ENCODE peak calls at places on chromosomes 13 and 19, in seven cellular contexts. S is tibial artery, J is esophagus squamous epithelium, N is hepatocyte, M is transverse colon, D is astrocyte of the spinal cord, U is PC-3. G is an unnamed sample.

GRCh38 chr13:48798180-48798579 is 144.5 kb downstream of the CYSLTR2 start:
- DNase-seq in S (no peak), J (no peak), N (no peak), M (no peak), D (no peak), U (no peak), G (no peak)

GRCh38 chr19:20928371-20928770 is 5.3 kb downstream of the ZNF85 start:
- DNase-seq in S (no peak), J (no peak), N (no peak), M (no peak), D (peak), U (no peak), G (no peak)

GRCh38 chr13:83941669-83942335 is 59.5 kb upstream of the SLITRK1 start:
- DNase-seq in S (no peak), J (no peak), N (no peak), M (no peak), D (no peak), U (no peak), G (no peak)

GRCh38 chr19:10660346-10660745 is 6.2 kb downstream of the ILF3 start:
- DNase-seq in S (no peak), J (no peak), N (no peak), M (no peak), D (no peak), U (peak), G (no peak)

GRCh38 chr13:60009300-60010248 is 154.2 kb downstream of the DIAPH3 start:
- DNase-seq in S (no peak), J (no peak), N (peak), M (peak), D (no peak), U (no peak), G (no peak)

GRCh38 chr13:58134012-58134411 is 502.5 kb downstream of the PCDH17 start:
- DNase-seq in S (no peak), J (no peak), N (peak), M (no peak), D (no peak), U (no peak), G (no peak)

GRCh38 chr13:71285700-71286099 is 581.3 kb downstream of the DACH1 start:
- DNase-seq in S (no peak), J (no peak), N (no peak), M (no peak), D (no peak), U (no peak), G (no peak)

GRCh38 chr13:104954210-104954609 is 1581.3 kb downstream of the EFNB2 start:
- DNase-seq in S (no peak), J (no peak), N (no peak), M (no peak), D (no peak), U (no peak), G (no peak)

GRCh38 chr13:111186305-111186930 is 71.3 kb downstream of the ARHGEF7 start:
- DNase-seq in S (peak), J (no peak), N (no peak), M (no peak), D (no peak), U (no peak), G (no peak)

GRCh38 chr13:107203146-107203847 is 635.4 kb upstream of the ARGLU1 start:
- DNase-seq in S (no peak), J (no peak), N (peak), M (no peak), D (no peak), U (peak), G (no peak)

GRCh38 chr19:18609717-18610051 is 3.0 kb upstream of the TMEM59L start:
- DNase-seq in S (no peak), J (no peak), N (no peak), M (no peak), D (no peak), U (no peak), G (no peak)

GRCh38 chr19:2015611-2015950 is at the start of gene BTBD2:
- DNase-seq in S (peak), J (no peak), N (peak), M (peak), D (peak), U (peak), G (peak)

GRCh38 chr19:14390548-14390947 is 9.3 kb downstream of the ADGRE5 start:
- DNase-seq in S (no peak), J (no peak), N (no peak), M (no peak), D (no peak), U (no peak), G (no peak)

GRCh38 chr19:15421726-15422260 is 3.0 kb upstream of the AKAP8L start:
- DNase-seq in S (no peak), J (no peak), N (no peak), M (no peak), D (no peak), U (no peak), G (no peak)

GRCh38 chr19:19402656-19403372 is 2.7 kb upstream of the GATAD2A start:
- DNase-seq in S (no peak), J (no peak), N (no peak), M (no peak), D (no peak), U (no peak), G (no peak)

GRCh38 chr13:106922384-106922783 is 354.4 kb upstream of the ARGLU1 start:
- DNase-seq in S (no peak), J (no peak), N (no peak), M (no peak), D (no peak), U (no peak), G (no peak)

GRCh38 chr13:70339738-70340137 is 231.5 kb upstream of the KLHL1 start:
- DNase-seq in S (no peak), J (no peak), N (peak), M (no peak), D (peak), U (peak), G (no peak)

GRCh38 chr13:92842145-92842544 is 384.5 kb upstream of the GPC6 start:
- DNase-seq in S (no peak), J (no peak), N (no peak), M (no peak), D (peak), U (peak), G (no peak)

GRCh38 chr13:38895075-38895474 is 95.6 kb downstream of the STOML3 start:
- DNase-seq in S (no peak), J (no peak), N (no peak), M (no peak), D (no peak), U (no peak), G (no peak)

GRCh38 chr19:10430505-10431253 is 10.3 kb downstream of the PDE4A start:
- DNase-seq in S (peak), J (no peak), N (peak), M (peak), D (no peak), U (peak), G (no peak)

GRCh38 chr19:2324220-2324948 is 4.0 kb downstream of the LSM7 start:
- DNase-seq in S (no peak), J (no peak), N (no peak), M (no peak), D (no peak), U (no peak), G (no peak)

GRCh38 chr19:19530423-19530804 is 1.7 kb downstream of the YJEFN3 start:
- DNase-seq in S (no peak), J (no peak), N (no peak), M (no peak), D (no peak), U (no peak), G (no peak)

GRCh38 chr19:49687150-49687549 is 2.2 kb upstream of the ADM5 start:
- DNase-seq in S (no peak), J (no peak), N (no peak), M (no peak), D (no peak), U (no peak), G (no peak)

GRCh38 chr13:112343591-112343990 is 32.6 kb upstream of the SPACA7 start:
- DNase-seq in S (peak), J (no peak), N (no peak), M (no peak), D (no peak), U (no peak), G (no peak)

GRCh38 chr13:61954092-61954491 is 538.4 kb upstream of the PCDH20 start:
- DNase-seq in S (no peak), J (no peak), N (peak), M (no peak), D (peak), U (peak), G (no peak)

GRCh38 chr13:43786766-43787517 is at the start of gene ENOX1:
- DNase-seq in S (peak), J (no peak), N (peak), M (peak), D (peak), U (peak), G (no peak)

GRCh38 chr13:51542358-51542972 is 41.8 kb upstream of the WDFY2 start:
- DNase-seq in S (no peak), J (no peak), N (no peak), M (no peak), D (no peak), U (no peak), G (no peak)
- H3K4me3 ChIP-seq in S (no peak), J (no peak), N (no peak), M (no peak), D (no peak), U (no peak), G (no peak)

GRCh38 chr19:56071151-56071550 is 49.9 kb downstream of the ZNF787 start:
- DNase-seq in S (no peak), J (no peak), N (no peak), M (no peak), D (no peak), U (peak), G (no peak)
- TF ChIP-seq CTCF in S (no peak), J (no peak), N (peak), M (no peak), D (no peak), U (peak), G (peak)

GRCh38 chr19:45040059-45040767 is 1.4 kb downstream of the CLASRP start:
- DNase-seq in S (no peak), J (no peak), N (no peak), M (no peak), D (no peak), U (no peak), G (no peak)
- H3K4me3 ChIP-seq in S (peak), J (no peak), N (no peak), M (no peak), D (peak), U (peak), G (peak)

GRCh38 chr19:8363803-8364771 is at the start of gene ANGPTL4:
- DNase-seq in S (peak), J (no peak), N (peak), M (peak), D (peak), U (peak), G (no peak)
- TF ChIP-seq CTCF in S (no peak), J (no peak), N (no peak), M (peak), D (peak), U (peak), G (no peak)